ENCODE peak calls at places on chromosome 21, in eight cellular contexts. One of them, this sample, is unnamed.

GRCh38 chr21:42209801-42210479 is 9.0 kb upstream of the ABCG1 start:
- DNase-seq in adrenal gland: peak
- DNase-seq in sigmoid colon: no peak
- DNase-seq in A549: peak
- DNase-seq in pancreas: no peak
- DNase-seq in ovary: no peak
- DNase-seq in ascending aorta: peak
- DNase-seq in fibroblast of lung: no peak
- DNase-seq in this sample: no peak

GRCh38 chr21:29260461-29260860 is 38.3 kb upstream of the BACH1 start:
- DNase-seq in adrenal gland: no peak
- DNase-seq in sigmoid colon: no peak
- DNase-seq in A549: no peak
- DNase-seq in pancreas: no peak
- DNase-seq in ovary: no peak
- DNase-seq in ascending aorta: no peak
- DNase-seq in fibroblast of lung: no peak
- DNase-seq in this sample: no peak

GRCh38 chr21:31354604-31355443 is 10.8 kb upstream of the TIAM1 start:
- DNase-seq in adrenal gland: no peak
- DNase-seq in sigmoid colon: no peak
- DNase-seq in A549: peak
- DNase-seq in pancreas: no peak
- DNase-seq in ovary: no peak
- DNase-seq in ascending aorta: no peak
- DNase-seq in fibroblast of lung: peak
- DNase-seq in this sample: peak

GRCh38 chr21:38951095-38951745 is 145.5 kb downstream of the ETS2 start:
- DNase-seq in adrenal gland: no peak
- DNase-seq in sigmoid colon: no peak
- DNase-seq in A549: peak
- DNase-seq in pancreas: no peak
- DNase-seq in ovary: no peak
- DNase-seq in ascending aorta: no peak
- DNase-seq in fibroblast of lung: no peak
- DNase-seq in this sample: no peak

GRCh38 chr21:21096956-21097355 is 98.7 kb downstream of the NCAM2 start:
- DNase-seq in adrenal gland: no peak
- DNase-seq in sigmoid colon: no peak
- DNase-seq in A549: no peak
- DNase-seq in pancreas: no peak
- DNase-seq in ovary: no peak
- DNase-seq in ascending aorta: no peak
- DNase-seq in fibroblast of lung: peak
- DNase-seq in this sample: peak

GRCh38 chr21:15010645-15011044 is 54.2 kb downstream of the NRIP1 start:
- DNase-seq in adrenal gland: no peak
- DNase-seq in sigmoid colon: no peak
- DNase-seq in A549: no peak
- DNase-seq in pancreas: no peak
- DNase-seq in ovary: no peak
- DNase-seq in ascending aorta: no peak
- DNase-seq in fibroblast of lung: peak
- DNase-seq in this sample: no peak

GRCh38 chr21:31557956-31558838 is 101.3 kb upstream of the SOD1 start:
- DNase-seq in adrenal gland: peak
- DNase-seq in sigmoid colon: no peak
- DNase-seq in A549: no peak
- DNase-seq in pancreas: peak
- DNase-seq in ovary: no peak
- DNase-seq in ascending aorta: no peak
- DNase-seq in fibroblast of lung: no peak
- DNase-seq in this sample: no peak

GRCh38 chr21:21631961-21632360 is 633.8 kb downstream of the NCAM2 start:
- DNase-seq in adrenal gland: peak
- DNase-seq in sigmoid colon: no peak
- DNase-seq in A549: no peak
- DNase-seq in pancreas: no peak
- DNase-seq in ovary: no peak
- DNase-seq in ascending aorta: no peak
- DNase-seq in fibroblast of lung: peak
- DNase-seq in this sample: no peak

GRCh38 chr21:36063375-36064084 is 3.2 kb upstream of the SETD4 start:
- DNase-seq in adrenal gland: peak
- DNase-seq in sigmoid colon: no peak
- DNase-seq in A549: no peak
- DNase-seq in pancreas: no peak
- DNase-seq in ovary: no peak
- DNase-seq in ascending aorta: no peak
- DNase-seq in fibroblast of lung: no peak
- DNase-seq in this sample: no peak

GRCh38 chr21:23936224-23936623 is 1671.1 kb downstream of the MRPL39 start:
- DNase-seq in adrenal gland: no peak
- DNase-seq in sigmoid colon: no peak
- DNase-seq in A549: peak
- DNase-seq in pancreas: no peak
- DNase-seq in ovary: no peak
- DNase-seq in ascending aorta: no peak
- DNase-seq in fibroblast of lung: peak
- DNase-seq in this sample: no peak

GRCh38 chr21:23936991-23937390 is 1670.3 kb downstream of the MRPL39 start:
- DNase-seq in adrenal gland: no peak
- DNase-seq in sigmoid colon: no peak
- DNase-seq in A549: no peak
- DNase-seq in pancreas: no peak
- DNase-seq in ovary: no peak
- DNase-seq in ascending aorta: no peak
- DNase-seq in fibroblast of lung: no peak
- DNase-seq in this sample: no peak

GRCh38 chr21:23939369-23940065 is 1667.8 kb downstream of the MRPL39 start:
- DNase-seq in adrenal gland: no peak
- DNase-seq in sigmoid colon: no peak
- DNase-seq in A549: no peak
- DNase-seq in pancreas: no peak
- DNase-seq in ovary: no peak
- DNase-seq in ascending aorta: no peak
- DNase-seq in fibroblast of lung: no peak
- DNase-seq in this sample: no peak
- TF ChIP-seq CTCF in adrenal gland: no peak
- TF ChIP-seq CTCF in sigmoid colon: no peak
- TF ChIP-seq CTCF in A549: no peak
- TF ChIP-seq CTCF in pancreas: no peak
- TF ChIP-seq CTCF in ovary: no peak
- TF ChIP-seq CTCF in ascending aorta: no peak
- TF ChIP-seq CTCF in fibroblast of lung: no peak
- TF ChIP-seq CTCF in this sample: no peak

GRCh38 chr21:35046223-35046690 is 2.8 kb downstream of the RUNX1 start:
- DNase-seq in adrenal gland: no peak
- DNase-seq in sigmoid colon: no peak
- DNase-seq in A549: no peak
- DNase-seq in pancreas: no peak
- DNase-seq in ovary: no peak
- DNase-seq in ascending aorta: no peak
- DNase-seq in fibroblast of lung: no peak
- DNase-seq in this sample: no peak
- H3K4me3 ChIP-seq in adrenal gland: no peak
- H3K4me3 ChIP-seq in sigmoid colon: no peak
- H3K4me3 ChIP-seq in A549: no peak
- H3K4me3 ChIP-seq in pancreas: no peak
- H3K4me3 ChIP-seq in ovary: no peak
- H3K4me3 ChIP-seq in ascending aorta: no peak
- H3K4me3 ChIP-seq in fibroblast of lung: no peak
- H3K4me3 ChIP-seq in this sample: no peak

GRCh38 chr21:25029580-25029979 is 577.7 kb downstream of the MRPL39 start:
- DNase-seq in adrenal gland: no peak
- DNase-seq in sigmoid colon: no peak
- DNase-seq in A549: no peak
- DNase-seq in pancreas: no peak
- DNase-seq in ovary: no peak
- DNase-seq in ascending aorta: no peak
- DNase-seq in fibroblast of lung: no peak
- DNase-seq in this sample: no peak

GRCh38 chr21:25025596-25025995 is 581.7 kb downstream of the MRPL39 start:
- DNase-seq in adrenal gland: no peak
- DNase-seq in sigmoid colon: no peak
- DNase-seq in A549: no peak
- DNase-seq in pancreas: no peak
- DNase-seq in ovary: no peak
- DNase-seq in ascending aorta: no peak
- DNase-seq in fibroblast of lung: no peak
- DNase-seq in this sample: no peak

GRCh38 chr21:25024639-25025038 is 582.6 kb downstream of the MRPL39 start:
- DNase-seq in adrenal gland: no peak
- DNase-seq in sigmoid colon: no peak
- DNase-seq in A549: no peak
- DNase-seq in pancreas: no peak
- DNase-seq in ovary: no peak
- DNase-seq in ascending aorta: no peak
- DNase-seq in fibroblast of lung: no peak
- DNase-seq in this sample: no peak
- TF ChIP-seq CTCF in adrenal gland: no peak
- TF ChIP-seq CTCF in sigmoid colon: no peak
- TF ChIP-seq CTCF in A549: no peak
- TF ChIP-seq CTCF in pancreas: no peak
- TF ChIP-seq CTCF in ovary: no peak
- TF ChIP-seq CTCF in ascending aorta: no peak
- TF ChIP-seq CTCF in fibroblast of lung: no peak
- TF ChIP-seq CTCF in this sample: no peak

GRCh38 chr21:43287111-43287973 is 118.5 kb downstream of the CRYAA start:
- DNase-seq in adrenal gland: no peak
- DNase-seq in sigmoid colon: no peak
- DNase-seq in A549: no peak
- DNase-seq in pancreas: no peak
- DNase-seq in ovary: no peak
- DNase-seq in ascending aorta: no peak
- DNase-seq in fibroblast of lung: no peak
- DNase-seq in this sample: peak
- H3K4me3 ChIP-seq in adrenal gland: no peak
- H3K4me3 ChIP-seq in sigmoid colon: no peak
- H3K4me3 ChIP-seq in A549: no peak
- H3K4me3 ChIP-seq in pancreas: no peak
- H3K4me3 ChIP-seq in ovary: no peak
- H3K4me3 ChIP-seq in ascending aorta: no peak
- H3K4me3 ChIP-seq in fibroblast of lung: no peak
- H3K4me3 ChIP-seq in this sample: no peak

GRCh38 chr21:33202464-33203363 is 27.0 kb upstream of the IFNAR2 start:
- DNase-seq in adrenal gland: peak
- DNase-seq in sigmoid colon: no peak
- DNase-seq in A549: peak
- DNase-seq in pancreas: no peak
- DNase-seq in ovary: no peak
- DNase-seq in ascending aorta: no peak
- DNase-seq in fibroblast of lung: no peak
- DNase-seq in this sample: no peak
- TF ChIP-seq CTCF in adrenal gland: no peak
- TF ChIP-seq CTCF in sigmoid colon: no peak
- TF ChIP-seq CTCF in A549: no peak
- TF ChIP-seq CTCF in pancreas: no peak
- TF ChIP-seq CTCF in ovary: no peak
- TF ChIP-seq CTCF in ascending aorta: no peak
- TF ChIP-seq CTCF in fibroblast of lung: no peak
- TF ChIP-seq CTCF in this sample: no peak

DNA sequence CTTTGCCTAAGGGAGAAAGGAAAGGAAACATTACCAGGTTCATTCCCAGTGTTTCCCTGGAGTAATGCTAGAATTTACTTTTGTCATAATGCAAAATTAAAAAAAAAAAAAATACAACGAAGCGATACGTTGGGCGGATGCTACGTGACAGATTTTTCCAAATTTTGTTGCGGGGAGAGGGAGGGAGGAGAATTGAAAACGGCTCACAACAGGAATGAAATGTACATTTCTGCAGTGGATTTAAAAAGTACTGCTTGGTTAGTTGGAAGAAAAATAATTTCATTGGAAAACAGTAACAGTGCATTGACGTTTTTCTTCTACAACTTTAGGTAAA is 157.5 kb downstream of the RUNX1 start:
- DNase-seq in adrenal gland: no peak
- DNase-seq in sigmoid colon: no peak
- DNase-seq in A549: no peak
- DNase-seq in pancreas: no peak
- DNase-seq in ovary: no peak
- DNase-seq in ascending aorta: no peak
- DNase-seq in fibroblast of lung: no peak
- DNase-seq in this sample: no peak
- H3K4me3 ChIP-seq in adrenal gland: no peak
- H3K4me3 ChIP-seq in sigmoid colon: no peak
- H3K4me3 ChIP-seq in A549: peak
- H3K4me3 ChIP-seq in pancreas: no peak
- H3K4me3 ChIP-seq in ovary: no peak
- H3K4me3 ChIP-seq in ascending aorta: no peak
- H3K4me3 ChIP-seq in fibroblast of lung: peak
- H3K4me3 ChIP-seq in this sample: no peak

DNA sequence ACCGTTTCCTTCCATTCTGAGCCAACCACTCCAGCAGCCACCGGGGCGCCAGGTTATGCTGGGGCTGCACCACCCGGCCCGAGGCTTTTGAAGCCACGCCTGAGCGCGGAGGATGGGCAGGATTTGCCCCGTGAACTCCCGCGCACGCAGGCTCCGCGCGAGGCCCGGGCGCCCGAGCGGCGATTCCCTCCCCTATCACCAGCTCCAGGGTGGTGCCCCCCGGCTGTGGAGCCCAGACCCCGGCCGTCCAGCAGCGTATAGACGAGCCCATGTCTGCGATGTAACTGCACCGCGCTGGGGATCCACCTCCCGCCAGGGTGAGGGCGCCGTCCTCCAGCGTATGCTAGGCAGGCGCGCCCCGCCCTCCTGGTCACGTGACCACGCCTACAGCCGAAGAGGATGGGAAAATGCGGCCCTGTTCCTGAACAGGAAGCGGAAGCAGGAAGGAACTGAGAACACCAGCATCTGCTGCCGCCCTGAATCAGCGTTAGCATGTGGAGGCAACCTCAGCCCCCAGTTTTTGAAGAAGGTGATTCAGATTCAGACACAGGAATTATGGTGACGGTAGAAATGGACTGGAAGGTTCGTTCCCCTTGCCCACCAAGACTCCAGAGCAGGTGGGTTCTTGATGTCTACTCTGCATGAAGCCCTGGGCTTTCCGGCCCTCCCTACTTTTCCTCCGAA is 46.0 kb downstream of the VPS26C start:
- DNase-seq in adrenal gland: peak
- DNase-seq in sigmoid colon: peak
- DNase-seq in A549: peak
- DNase-seq in pancreas: peak
- DNase-seq in ovary: peak
- DNase-seq in ascending aorta: peak
- DNase-seq in fibroblast of lung: peak
- DNase-seq in this sample: peak
- TF ChIP-seq CTCF in adrenal gland: no peak
- TF ChIP-seq CTCF in sigmoid colon: peak
- TF ChIP-seq CTCF in A549: peak
- TF ChIP-seq CTCF in pancreas: no peak
- TF ChIP-seq CTCF in ovary: no peak
- TF ChIP-seq CTCF in ascending aorta: peak
- TF ChIP-seq CTCF in fibroblast of lung: peak
- TF ChIP-seq CTCF in this sample: peak

GRCh38 chr21:44929242-44929798 is 8.6 kb upstream of the ITGB2 start:
- DNase-seq in adrenal gland: no peak
- DNase-seq in sigmoid colon: no peak
- DNase-seq in A549: no peak
- DNase-seq in pancreas: no peak
- DNase-seq in ovary: no peak
- DNase-seq in ascending aorta: no peak
- DNase-seq in fibroblast of lung: no peak
- DNase-seq in this sample: no peak
- H3K4me3 ChIP-seq in adrenal gland: no peak
- H3K4me3 ChIP-seq in sigmoid colon: no peak
- H3K4me3 ChIP-seq in A549: no peak
- H3K4me3 ChIP-seq in pancreas: no peak
- H3K4me3 ChIP-seq in ovary: no peak
- H3K4me3 ChIP-seq in ascending aorta: no peak
- H3K4me3 ChIP-seq in fibroblast of lung: no peak
- H3K4me3 ChIP-seq in this sample: no peak